ENCODE peak calls at places on chromosomes 16 and 17, in six cellular contexts. E is lung, O is neural progenitor cell, K is NT2/D1, T is hepatocyte, D is body of pancreas. N is an unnamed sample.

GRCh38 chr16:65414284-65414984 is 292.6 kb upstream of the CDH11 start:
- DNase-seq in E (no peak), O (no peak), K (no peak), T (peak; percentile 15), D (peak; percentile 2), N (no peak)

GRCh38 chr17:28173071-28173561 is 130.6 kb downstream of the NLK start:
- DNase-seq in E (no peak), O (no peak), K (peak; percentile 11), T (peak; percentile 29), D (no peak), N (no peak)

GRCh38 chr16:68374961-68375660 is 64.3 kb downstream of the PRMT7 start:
- DNase-seq in E (no peak), O (peak; percentile 35), K (no peak), T (no peak), D (no peak), N (no peak)

GRCh38 chr17:7355053-7355452 is at the start of gene TMEM95:
- DNase-seq in E (no peak), O (no peak), K (no peak), T (peak; percentile 54), D (no peak), N (no peak)

GRCh38 chr16:23209606-23210005 is 27.1 kb downstream of the SCNN1G start:
- DNase-seq in E (no peak), O (no peak), K (no peak), T (no peak), D (no peak), N (no peak)

GRCh38 chr17:83155128-83156081 is 76.0 kb downstream of the METRNL start:
- DNase-seq in E (peak; percentile 29), O (no peak), K (no peak), T (no peak), D (peak; percentile 55), N (no peak)

GRCh38 chr17:29178750-29179231 is 1.4 kb downstream of the MYO18A start:
- DNase-seq in E (no peak), O (no peak), K (no peak), T (peak; percentile 73), D (peak; percentile 65), N (no peak)

GRCh38 chr17:65365209-65365608 is 196.2 kb downstream of the AXIN2 start:
- DNase-seq in E (no peak), O (no peak), K (no peak), T (no peak), D (no peak), N (no peak)

GRCh38 chr17:3861761-3862681 is 16.0 kb upstream of the NCBP3 start:
- DNase-seq in E (no peak), O (no peak), K (no peak), T (no peak), D (no peak), N (no peak)

GRCh38 chr16:66315210-66315825 is 51.2 kb upstream of the CDH5 start:
- DNase-seq in E (peak; percentile 71), O (peak; percentile 89), K (peak; percentile 75), T (peak; percentile 85), D (peak; percentile 73), N (peak; percentile 77)

GRCh38 chr17:48330877-48331276 is 99.1 kb downstream of the SKAP1 start:
- DNase-seq in E (no peak), O (no peak), K (no peak), T (no peak), D (no peak), N (no peak)

GRCh38 chr17:70924776-70925175 is 755.4 kb downstream of the KCNJ2 start:
- DNase-seq in E (no peak), O (no peak), K (no peak), T (no peak), D (no peak), N (no peak)

GRCh38 chr17:66464921-66465320 is 162.5 kb downstream of the PRKCA start:
- DNase-seq in E (no peak), O (no peak), K (no peak), T (no peak), D (no peak), N (no peak)

GRCh38 chr17:50170662-50171370 is 5.0 kb downstream of the SGCA start:
- DNase-seq in E (no peak), O (no peak), K (no peak), T (no peak), D (no peak), N (no peak)

GRCh38 chr17:27384261-27384701 is 72.0 kb upstream of the KSR1 start:
- DNase-seq in E (no peak), O (no peak), K (no peak), T (no peak), D (peak; percentile 84), N (no peak)

GRCh38 chr16:88487124-88487432 is 34.0 kb downstream of the ZFPM1 start:
- DNase-seq in E (no peak), O (no peak), K (no peak), T (no peak), D (no peak), N (no peak)
- H3K4me1 ChIP-seq in E (no peaks in the 10 kb centered on the region), O (peaks cover 10% of the 10 kb centered on the region), K (peaks cover 16% of the 10 kb centered on the region), T (peaks cover 26% of the 10 kb centered on the region), D (peaks cover 81% of the 10 kb centered on the region), N (no peaks in the 10 kb centered on the region)

GRCh38 chr17:35668807-35669206 is 62.6 kb upstream of the RASL10B start:
- DNase-seq in E (no peak), O (no peak), K (no peak), T (peak; percentile 9), D (no peak), N (peak; percentile 64)

GRCh38 chr17:35665662-35666061 is 65.8 kb upstream of the RASL10B start:
- DNase-seq in E (no peak), O (no peak), K (no peak), T (no peak), D (no peak), N (no peak)

GRCh38 chr17:35666967-35667552 is 64.4 kb upstream of the RASL10B start:
- DNase-seq in E (no peak), O (no peak), K (no peak), T (peak; percentile 7), D (no peak), N (no peak)

GRCh38 chr17:35664685-35665084 is 66.8 kb upstream of the RASL10B start:
- DNase-seq in E (no peak), O (no peak), K (no peak), T (no peak), D (no peak), N (no peak)

DNA sequence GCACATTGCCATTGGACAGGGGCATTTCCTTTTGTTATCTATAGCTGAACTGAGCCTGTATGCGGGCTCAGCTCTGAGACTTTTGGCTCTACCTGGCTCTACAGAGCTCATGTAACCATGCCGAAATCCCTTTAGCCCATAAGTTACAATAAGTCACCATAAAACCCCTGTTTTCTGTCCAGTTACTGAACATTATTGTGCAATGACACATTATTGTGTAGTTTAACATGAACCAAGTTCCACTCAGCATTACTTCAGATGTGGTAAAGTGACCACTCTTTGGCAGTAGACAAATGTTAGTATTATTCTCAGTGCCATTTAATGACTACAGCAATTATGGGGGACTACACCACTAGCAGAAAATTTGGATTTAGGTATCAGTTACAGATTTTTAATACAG is 65.4 kb upstream of the RASL10B start:
- DNase-seq in E (no peak), O (no peak), K (no peak), T (no peak), D (no peak), N (no peak)
- H3K27me3 ChIP-seq in E (no peaks in the 10 kb centered on the region), O (no peaks in the 10 kb centered on the region), K (no peaks in the 10 kb centered on the region), T (no peaks in the 10 kb centered on the region), D (no peaks in the 10 kb centered on the region), N (no peaks in the 10 kb centered on the region)

GRCh38 chr16:50519001-50519400 is 29.2 kb upstream of the NKD1 start:
- DNase-seq in E (no peak), O (no peak), K (no peak), T (no peak), D (no peak), N (no peak)

GRCh38 chr16:50515218-50515617 is 33.0 kb upstream of the NKD1 start:
- DNase-seq in E (no peak), O (no peak), K (no peak), T (no peak), D (no peak), N (no peak)

GRCh38 chr16:50517450-50518252 is 30.5 kb upstream of the NKD1 start:
- DNase-seq in E (no peak), O (no peak), K (no peak), T (no peak), D (no peak), N (no peak)

GRCh38 chr16:50516401-50516800 is 31.8 kb upstream of the NKD1 start:
- DNase-seq in E (no peak), O (no peak), K (no peak), T (no peak), D (no peak), N (no peak)

GRCh38 chr16:50516890-50517289 is 31.3 kb upstream of the NKD1 start:
- DNase-seq in E (no peak), O (no peak), K (no peak), T (no peak), D (no peak), N (no peak)
- H3K9me3 ChIP-seq in E (peaks cover 7% of the 10 kb centered on the region), O (peaks cover 5% of the 10 kb centered on the region), K (peaks cover 55% of the 10 kb centered on the region), T (no peaks in the 10 kb centered on the region), D (no peaks in the 10 kb centered on the region), N (no peaks in the 10 kb centered on the region)

DNA sequence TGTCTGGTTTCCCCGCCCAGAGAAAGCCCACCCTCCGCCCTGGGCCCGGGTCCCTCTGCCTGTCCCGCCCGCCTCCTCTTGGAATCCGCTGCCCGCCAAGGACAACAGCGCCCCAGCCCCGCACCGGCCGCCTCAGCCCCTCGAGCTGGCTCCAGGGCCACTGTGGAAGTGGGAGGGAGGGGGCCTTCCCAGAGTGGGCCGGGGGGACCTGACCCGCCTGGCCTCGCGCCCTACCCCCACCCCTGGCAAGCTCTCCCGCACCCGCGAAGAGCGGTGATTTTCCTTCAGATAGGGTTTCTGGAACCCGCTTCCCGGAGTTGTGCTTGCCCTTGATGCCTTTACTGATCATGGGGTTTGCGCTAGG is 2.3 kb upstream of the CBX8 start:
- DNase-seq in E (no peak), O (peak; percentile 67), K (no peak), T (no peak), D (no peak), N (no peak)
- H3K4me1 ChIP-seq in E (no peaks in the 10 kb centered on the region), O (peaks cover 43% of the 10 kb centered on the region), K (peaks cover 36% of the 10 kb centered on the region), T (peaks cover 34% of the 10 kb centered on the region), D (peaks cover 62% of the 10 kb centered on the region), N (peaks cover 30% of the 10 kb centered on the region)

DNA sequence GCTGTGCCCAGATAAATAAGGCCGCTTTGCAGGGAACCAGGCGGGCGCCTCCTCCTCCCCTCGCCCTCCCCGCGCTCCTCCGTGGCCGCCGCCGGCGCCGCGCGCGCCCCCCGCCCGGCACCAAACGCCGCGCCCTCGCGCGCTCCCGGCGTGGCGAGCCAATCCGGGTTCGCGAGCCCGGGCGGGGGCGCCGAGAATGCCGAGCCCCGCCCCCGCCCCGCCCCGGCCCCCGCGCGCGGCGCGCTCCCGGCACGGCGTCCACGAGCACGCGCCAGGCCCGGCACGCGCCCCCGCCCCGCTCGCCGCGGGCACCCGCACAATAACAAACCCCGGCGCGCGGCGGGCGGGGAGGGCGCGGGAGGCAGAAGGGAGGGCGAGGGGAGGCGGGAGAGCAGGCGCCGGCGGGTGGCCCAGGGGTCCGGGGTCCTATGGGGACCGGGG is at the start of gene FBXL16:
- DNase-seq in E (no peak), O (peak; percentile 58), K (no peak), T (no peak), D (no peak), N (peak; percentile 76)
- H3K27me3 ChIP-seq in E (peaks cover 11% of the 10 kb centered on the region), O (peaks cover 100% of the 10 kb centered on the region), K (peaks cover 97% of the 10 kb centered on the region), T (peaks cover 85% of the 10 kb centered on the region), D (no peaks in the 10 kb centered on the region), N (peaks cover 36% of the 10 kb centered on the region)

DNA sequence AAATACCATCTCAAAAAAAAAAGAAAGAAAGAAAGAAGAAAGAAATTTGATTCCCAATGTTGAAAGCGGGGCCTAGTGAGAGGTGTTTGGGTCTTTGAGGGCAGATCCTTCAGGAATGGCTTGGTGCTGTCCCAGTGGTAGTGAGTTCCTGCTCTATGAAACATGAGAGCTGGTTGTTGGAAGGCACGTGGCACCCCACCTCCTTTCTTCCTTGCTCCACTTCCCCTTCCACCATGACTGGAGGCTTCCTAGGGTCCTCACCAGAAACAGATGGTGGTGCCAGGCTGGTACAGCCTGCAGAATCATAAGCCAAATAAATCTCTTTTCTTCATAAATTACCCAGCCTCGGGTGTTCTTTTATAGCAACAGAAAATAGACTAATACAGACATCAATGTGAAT is 147.3 kb upstream of the KCNJ18 start:
- DNase-seq in E (no peak), O (no peak), K (no peak), T (no peak), D (no peak), N (no peak)
- H3K9me3 ChIP-seq in E (no peaks in the 10 kb centered on the region), O (no peaks in the 10 kb centered on the region), K (no peaks in the 10 kb centered on the region), T (no peaks in the 10 kb centered on the region), D (no peaks in the 10 kb centered on the region), N (no peaks in the 10 kb centered on the region)